ENCODE peak calls at places on chromosomes 6 and 20, in nine cellular contexts. One of them, this sample, is unnamed.

GRCh38 chr6:105431226-105431625 is 28.3 kb upstream of the PREP start:
- DNase-seq in GM23338: peak; percentile 81
- DNase-seq in neural progenitor cell: peak; percentile 56
- DNase-seq in fibroblast of mammary gland: peak; percentile 70
- DNase-seq in fibroblast of pulmonary artery: peak; percentile 78
- DNase-seq in Panc1: no peak
- DNase-seq in uterus: no peak
- DNase-seq in kidney: no peak
- DNase-seq in fibroblast of lung: peak; percentile 70
- DNase-seq in this sample: no peak

GRCh38 chr6:44263357-44264100 is 1.8 kb downstream of the NFKBIE start:
- DNase-seq in uterus: no peak
- DNase-seq in fibroblast of lung: no peak
- DNase-seq in kidney: no peak
- DNase-seq in Panc1: no peak
- DNase-seq in GM23338: peak; percentile 49
- DNase-seq in fibroblast of mammary gland: no peak
- DNase-seq in fibroblast of pulmonary artery: peak; percentile 55
- DNase-seq in neural progenitor cell: no peak
- DNase-seq in this sample: no peak

GRCh38 chr6:63923139-63923739 is 287.6 kb downstream of the PHF3 start:
- DNase-seq in fibroblast of pulmonary artery: peak; percentile 66
- DNase-seq in Panc1: no peak
- DNase-seq in fibroblast of lung: peak; percentile 61
- DNase-seq in uterus: no peak
- DNase-seq in kidney: no peak
- DNase-seq in fibroblast of mammary gland: peak; percentile 59
- DNase-seq in neural progenitor cell: peak; percentile 55
- DNase-seq in GM23338: peak; percentile 65
- DNase-seq in this sample: no peak

GRCh38 chr6:110357696-110358535 is at the start of gene METTL24:
- DNase-seq in uterus: peak; percentile 31
- DNase-seq in neural progenitor cell: peak; percentile 70
- DNase-seq in fibroblast of pulmonary artery: no peak
- DNase-seq in fibroblast of mammary gland: no peak
- DNase-seq in GM23338: peak; percentile 70
- DNase-seq in Panc1: no peak
- DNase-seq in fibroblast of lung: no peak
- DNase-seq in kidney: peak; percentile 79
- DNase-seq in this sample: peak; percentile 66

GRCh38 chr6:71376830-71377229 is 88.2 kb downstream of the OGFRL1 start:
- DNase-seq in fibroblast of mammary gland: no peak
- DNase-seq in neural progenitor cell: no peak
- DNase-seq in kidney: no peak
- DNase-seq in fibroblast of pulmonary artery: no peak
- DNase-seq in GM23338: no peak
- DNase-seq in uterus: no peak
- DNase-seq in fibroblast of lung: no peak
- DNase-seq in Panc1: no peak
- DNase-seq in this sample: no peak

GRCh38 chr6:155524249-155524651 is 68.6 kb upstream of the NOX3 start:
- DNase-seq in kidney: no peak
- DNase-seq in GM23338: no peak
- DNase-seq in uterus: no peak
- DNase-seq in Panc1: no peak
- DNase-seq in fibroblast of lung: peak; percentile 67
- DNase-seq in fibroblast of mammary gland: peak; percentile 94
- DNase-seq in fibroblast of pulmonary artery: peak; percentile 67
- DNase-seq in neural progenitor cell: no peak
- DNase-seq in this sample: no peak

GRCh38 chr20:17738154-17738553 is 38.4 kb downstream of the BANF2 start:
- DNase-seq in fibroblast of pulmonary artery: no peak
- DNase-seq in fibroblast of lung: no peak
- DNase-seq in neural progenitor cell: no peak
- DNase-seq in fibroblast of mammary gland: no peak
- DNase-seq in kidney: no peak
- DNase-seq in uterus: no peak
- DNase-seq in Panc1: no peak
- DNase-seq in GM23338: no peak
- DNase-seq in this sample: no peak

GRCh38 chr6:142537612-142538478 is 236.0 kb downstream of the ADGRG6 start:
- DNase-seq in neural progenitor cell: no peak
- DNase-seq in fibroblast of lung: peak; percentile 29
- DNase-seq in kidney: no peak
- DNase-seq in Panc1: no peak
- DNase-seq in GM23338: peak; percentile 76
- DNase-seq in uterus: no peak
- DNase-seq in fibroblast of mammary gland: peak; percentile 42
- DNase-seq in fibroblast of pulmonary artery: peak; percentile 36
- DNase-seq in this sample: no peak

GRCh38 chr6:25315194-25315593 is 36.0 kb downstream of the CARMIL1 start:
- DNase-seq in fibroblast of lung: no peak
- DNase-seq in GM23338: peak; percentile 70
- DNase-seq in fibroblast of mammary gland: no peak
- DNase-seq in Panc1: no peak
- DNase-seq in uterus: no peak
- DNase-seq in kidney: no peak
- DNase-seq in fibroblast of pulmonary artery: no peak
- DNase-seq in neural progenitor cell: peak; percentile 84
- DNase-seq in this sample: no peak

GRCh38 chr6:113953346-113953745 is 17.6 kb downstream of the HDAC2 start:
- DNase-seq in Panc1: no peak
- DNase-seq in fibroblast of pulmonary artery: peak; percentile 33
- DNase-seq in neural progenitor cell: no peak
- DNase-seq in fibroblast of mammary gland: peak; percentile 12
- DNase-seq in kidney: no peak
- DNase-seq in GM23338: no peak
- DNase-seq in fibroblast of lung: peak; percentile 10
- DNase-seq in uterus: no peak
- DNase-seq in this sample: no peak

GRCh38 chr20:12306107-12306506 is 388.4 kb downstream of the BTBD3 start:
- DNase-seq in fibroblast of pulmonary artery: peak; percentile 1
- DNase-seq in kidney: no peak
- DNase-seq in Panc1: no peak
- DNase-seq in fibroblast of mammary gland: peak; percentile 29
- DNase-seq in uterus: no peak
- DNase-seq in GM23338: no peak
- DNase-seq in neural progenitor cell: no peak
- DNase-seq in fibroblast of lung: no peak
- DNase-seq in this sample: no peak

GRCh38 chr6:111972714-111973678 is 80.9 kb upstream of the CCN6 start:
- DNase-seq in uterus: peak; percentile 78
- DNase-seq in kidney: peak; percentile 73
- DNase-seq in fibroblast of lung: peak; percentile 96
- DNase-seq in neural progenitor cell: no peak
- DNase-seq in Panc1: peak; percentile 10
- DNase-seq in fibroblast of pulmonary artery: peak; percentile 97
- DNase-seq in GM23338: peak; percentile 17
- DNase-seq in fibroblast of mammary gland: peak; percentile 96
- DNase-seq in this sample: peak; percentile 69

DNA sequence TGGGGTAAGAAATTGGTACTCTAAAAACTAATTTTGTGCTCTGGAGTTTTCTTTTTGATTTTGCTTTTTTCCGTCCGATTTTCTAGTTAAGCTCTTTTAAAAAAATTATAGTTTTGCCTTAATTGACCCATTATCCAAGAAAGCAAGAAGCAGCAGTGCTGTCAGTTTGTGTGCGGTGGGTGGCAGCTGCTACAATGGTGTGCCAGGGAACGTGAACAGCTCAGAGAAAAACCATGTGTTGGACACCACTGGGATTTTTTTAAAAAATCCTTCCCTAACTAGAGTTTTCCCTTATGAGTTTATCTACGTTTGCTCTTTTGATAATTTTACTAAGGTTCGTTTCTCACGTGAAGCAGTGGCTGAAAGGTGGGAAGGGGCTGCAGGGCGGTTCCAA is 8.0 kb downstream of the MAP3K5 start:
- DNase-seq in fibroblast of mammary gland: no peak
- DNase-seq in fibroblast of pulmonary artery: no peak
- DNase-seq in uterus: no peak
- DNase-seq in GM23338: no peak
- DNase-seq in fibroblast of lung: no peak
- DNase-seq in kidney: no peak
- DNase-seq in Panc1: no peak
- DNase-seq in neural progenitor cell: no peak
- DNase-seq in this sample: no peak
- H3K4me3 ChIP-seq in fibroblast of mammary gland: no peak overlapping the region
- H3K4me3 ChIP-seq in fibroblast of pulmonary artery: no peak overlapping the region
- H3K4me3 ChIP-seq in uterus: no peak overlapping the region
- H3K4me3 ChIP-seq in GM23338: no peak overlapping the region
- H3K4me3 ChIP-seq in fibroblast of lung: no peak overlapping the region
- H3K4me3 ChIP-seq in kidney: no peak overlapping the region
- H3K4me3 ChIP-seq in Panc1: no peak overlapping the region
- H3K4me3 ChIP-seq in neural progenitor cell: no peak overlapping the region
- H3K4me3 ChIP-seq in this sample: no peak overlapping the region

GRCh38 chr20:35277531-35278395 is at the start of gene MMP24OS:
- DNase-seq in uterus: peak; percentile 85
- DNase-seq in fibroblast of lung: peak; percentile 83
- DNase-seq in GM23338: peak; percentile 95
- DNase-seq in neural progenitor cell: peak; percentile 97
- DNase-seq in Panc1: peak; percentile 64
- DNase-seq in fibroblast of pulmonary artery: peak; percentile 89
- DNase-seq in kidney: peak; percentile 97
- DNase-seq in fibroblast of mammary gland: peak; percentile 81
- DNase-seq in this sample: peak; percentile 86
- H3K4me3 ChIP-seq in uterus: peak within 1 kb of the TSS; percentile 57
- H3K4me3 ChIP-seq in fibroblast of lung: peak within 1 kb of the TSS; percentile 84
- H3K4me3 ChIP-seq in GM23338: peak within 1 kb of the TSS; percentile 83
- H3K4me3 ChIP-seq in neural progenitor cell: peak within 1 kb of the TSS; percentile 79
- H3K4me3 ChIP-seq in Panc1: peak within 1 kb of the TSS; percentile 87
- H3K4me3 ChIP-seq in fibroblast of pulmonary artery: peak within 1 kb of the TSS; percentile 86
- H3K4me3 ChIP-seq in kidney: peak within 1 kb of the TSS; percentile 93
- H3K4me3 ChIP-seq in fibroblast of mammary gland: peak within 1 kb of the TSS; percentile 79
- H3K4me3 ChIP-seq in this sample: peak within 1 kb of the TSS; percentile 95

GRCh38 chr6:7673063-7673536 is 52.8 kb upstream of the BMP6 start:
- DNase-seq in fibroblast of pulmonary artery: peak; percentile 42
- DNase-seq in uterus: peak; percentile 19
- DNase-seq in GM23338: peak; percentile 87
- DNase-seq in Panc1: no peak
- DNase-seq in kidney: peak; percentile 88
- DNase-seq in fibroblast of lung: peak; percentile 47
- DNase-seq in neural progenitor cell: peak; percentile 81
- DNase-seq in fibroblast of mammary gland: peak; percentile 77
- DNase-seq in this sample: peak; percentile 29

GRCh38 chr6:7672066-7673062 is 53.5 kb upstream of the BMP6 start:
- DNase-seq in fibroblast of mammary gland: peak; percentile 63
- DNase-seq in Panc1: no peak
- DNase-seq in GM23338: no peak
- DNase-seq in fibroblast of pulmonary artery: no peak
- DNase-seq in neural progenitor cell: no peak
- DNase-seq in uterus: no peak
- DNase-seq in fibroblast of lung: peak; percentile 14
- DNase-seq in kidney: no peak
- DNase-seq in this sample: no peak

GRCh38 chr6:7671076-7671475 is 54.8 kb upstream of the BMP6 start:
- DNase-seq in Panc1: no peak
- DNase-seq in fibroblast of lung: peak; percentile 31
- DNase-seq in uterus: no peak
- DNase-seq in fibroblast of pulmonary artery: peak; percentile 66
- DNase-seq in kidney: no peak
- DNase-seq in neural progenitor cell: no peak
- DNase-seq in fibroblast of mammary gland: peak; percentile 91
- DNase-seq in GM23338: no peak
- DNase-seq in this sample: no peak

GRCh38 chr6:7669742-7670141 is 56.2 kb upstream of the BMP6 start:
- DNase-seq in uterus: no peak
- DNase-seq in fibroblast of lung: no peak
- DNase-seq in neural progenitor cell: no peak
- DNase-seq in fibroblast of mammary gland: no peak
- DNase-seq in Panc1: no peak
- DNase-seq in fibroblast of pulmonary artery: no peak
- DNase-seq in kidney: no peak
- DNase-seq in GM23338: peak; percentile 15
- DNase-seq in this sample: no peak

DNA sequence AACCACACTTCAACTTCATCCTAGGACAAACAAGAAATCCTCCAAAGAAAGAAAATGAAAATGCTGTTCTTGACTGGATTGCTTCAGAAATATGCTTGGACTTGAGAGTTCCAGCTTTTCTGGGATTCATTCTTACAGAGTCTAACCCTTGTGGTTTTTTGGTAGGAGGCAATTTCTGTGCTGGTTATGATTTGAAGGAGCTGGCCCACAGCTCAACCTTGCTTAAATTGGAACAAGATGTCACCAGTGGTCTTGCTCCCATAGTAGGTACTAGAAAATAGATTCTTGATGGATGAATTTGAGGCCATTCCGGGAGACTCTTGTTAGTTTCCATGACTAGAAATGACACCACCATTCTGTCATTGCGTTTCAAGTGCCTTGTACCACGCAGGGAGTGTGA is 54.3 kb upstream of the BMP6 start:
- DNase-seq in neural progenitor cell: no peak
- DNase-seq in kidney: no peak
- DNase-seq in GM23338: no peak
- DNase-seq in uterus: no peak
- DNase-seq in fibroblast of lung: peak; percentile 8
- DNase-seq in Panc1: no peak
- DNase-seq in fibroblast of mammary gland: peak; percentile 77
- DNase-seq in fibroblast of pulmonary artery: peak; percentile 16
- DNase-seq in this sample: no peak
- H3K4me3 ChIP-seq in neural progenitor cell: no peak overlapping the region
- H3K4me3 ChIP-seq in kidney: no peak overlapping the region
- H3K4me3 ChIP-seq in GM23338: no peak overlapping the region
- H3K4me3 ChIP-seq in uterus: no peak overlapping the region
- H3K4me3 ChIP-seq in fibroblast of lung: no peak overlapping the region
- H3K4me3 ChIP-seq in Panc1: no peak overlapping the region
- H3K4me3 ChIP-seq in fibroblast of mammary gland: no peak overlapping the region
- H3K4me3 ChIP-seq in fibroblast of pulmonary artery: no peak overlapping the region
- H3K4me3 ChIP-seq in this sample: no peak overlapping the region

DNA sequence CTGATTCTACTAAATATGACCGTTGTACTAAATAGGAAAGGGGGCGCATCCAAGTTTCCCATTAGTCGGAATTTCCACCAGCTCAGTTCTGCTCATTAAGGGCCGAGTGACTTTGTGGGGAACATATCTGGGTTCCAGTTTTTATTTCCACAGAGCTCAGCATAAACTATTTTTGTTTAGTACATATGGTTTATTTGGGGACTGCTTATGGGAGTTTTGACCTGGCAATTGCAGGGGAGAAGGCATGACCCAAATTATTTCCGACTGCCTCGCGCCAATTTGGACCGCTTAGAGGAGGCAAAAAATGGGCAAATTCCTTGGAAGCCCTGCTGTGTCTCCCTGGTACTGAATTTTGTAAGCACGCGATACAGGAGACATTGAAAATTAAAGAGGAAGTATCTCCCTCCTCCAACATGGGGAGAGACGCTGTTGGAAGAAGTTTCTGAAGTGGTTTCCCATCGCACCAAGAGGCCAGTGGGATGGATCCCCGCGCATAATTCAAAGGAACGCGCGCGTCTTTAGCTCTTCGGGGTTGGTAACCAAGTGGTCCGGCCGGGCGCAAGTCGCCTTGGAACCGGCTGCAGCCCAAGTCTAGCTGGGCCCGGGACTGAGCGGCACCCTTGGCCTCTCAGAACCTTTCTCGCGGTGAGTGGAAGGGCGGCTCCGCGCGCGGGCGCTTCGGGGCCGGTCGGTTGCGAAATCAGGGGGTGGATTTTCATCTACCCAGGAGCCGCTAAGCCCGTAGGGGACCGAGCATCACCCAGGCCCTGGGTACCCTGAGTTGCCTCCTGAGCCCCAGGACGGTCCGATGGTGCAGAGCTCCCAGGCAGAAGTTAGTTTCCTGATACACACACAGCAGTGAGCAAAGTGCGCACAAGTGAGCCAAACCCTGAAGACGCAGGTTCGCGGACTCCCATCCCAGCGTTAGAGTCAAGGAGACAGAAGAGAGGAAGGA is 6.3 kb downstream of the NKX2-2 start:
- DNase-seq in uterus: no peak
- DNase-seq in fibroblast of pulmonary artery: no peak
- DNase-seq in fibroblast of mammary gland: no peak
- DNase-seq in fibroblast of lung: no peak
- DNase-seq in GM23338: peak; percentile 31
- DNase-seq in Panc1: no peak
- DNase-seq in kidney: no peak
- DNase-seq in neural progenitor cell: peak; percentile 36
- DNase-seq in this sample: no peak
- H3K4me3 ChIP-seq in uterus: no peak overlapping the region
- H3K4me3 ChIP-seq in fibroblast of pulmonary artery: no peak overlapping the region
- H3K4me3 ChIP-seq in fibroblast of mammary gland: no peak overlapping the region
- H3K4me3 ChIP-seq in fibroblast of lung: no peak overlapping the region
- H3K4me3 ChIP-seq in GM23338: peak overlapping the region; percentile 70
- H3K4me3 ChIP-seq in Panc1: no peak overlapping the region
- H3K4me3 ChIP-seq in kidney: no peak overlapping the region
- H3K4me3 ChIP-seq in neural progenitor cell: no peak overlapping the region
- H3K4me3 ChIP-seq in this sample: no peak overlapping the region

This sample was measured in tibial artery.